ENCODE peak calls at places on chromosomes 13 and 19, in four cellular contexts. One of them, this sample, is unnamed.

GRCh38 chr13:23271331-23271730 is 90.6 kb downstream of the SGCG start:
- DNase-seq in heart left ventricle: no peak
- DNase-seq in AG09319: no peak
- DNase-seq in HFF-Myc: no peak
- DNase-seq in this sample: no peak

GRCh38 chr19:6086081-6086858 is 24.0 kb downstream of the RFX2 start:
- DNase-seq in heart left ventricle: no peak
- DNase-seq in AG09319: no peak
- DNase-seq in HFF-Myc: no peak
- DNase-seq in this sample: no peak

GRCh38 chr19:29255006-29255405 is 42.1 kb upstream of the UQCRFS1 start:
- DNase-seq in heart left ventricle: no peak
- DNase-seq in AG09319: no peak
- DNase-seq in HFF-Myc: no peak
- DNase-seq in this sample: no peak

GRCh38 chr19:15790096-15790495 is 2.6 kb downstream of the OR10H5 start:
- DNase-seq in heart left ventricle: no peak
- DNase-seq in AG09319: no peak
- DNase-seq in HFF-Myc: no peak
- DNase-seq in this sample: no peak

GRCh38 chr13:26529441-26529840 is 28.0 kb upstream of the WASF3 start:
- DNase-seq in heart left ventricle: peak
- DNase-seq in AG09319: peak
- DNase-seq in HFF-Myc: peak
- DNase-seq in this sample: peak

GRCh38 chr13:33186851-33187250 is 98.7 kb downstream of the STARD13 start:
- DNase-seq in heart left ventricle: no peak
- DNase-seq in AG09319: no peak
- DNase-seq in HFF-Myc: no peak
- DNase-seq in this sample: no peak

GRCh38 chr19:29503785-29504184 is 22.0 kb upstream of the VSTM2B start:
- DNase-seq in heart left ventricle: no peak
- DNase-seq in AG09319: no peak
- DNase-seq in HFF-Myc: no peak
- DNase-seq in this sample: no peak

GRCh38 chr13:20399515-20399914 is 126.1 kb downstream of the CRYL1 start:
- DNase-seq in heart left ventricle: no peak
- DNase-seq in AG09319: no peak
- DNase-seq in HFF-Myc: no peak
- DNase-seq in this sample: no peak

GRCh38 chr13:29524176-29524575 is 71.3 kb downstream of the SLC7A1 start:
- DNase-seq in heart left ventricle: peak
- DNase-seq in AG09319: no peak
- DNase-seq in HFF-Myc: no peak
- DNase-seq in this sample: no peak

GRCh38 chr13:96772426-96772825 is 221.8 kb downstream of the OXGR1 start:
- DNase-seq in heart left ventricle: no peak
- DNase-seq in AG09319: no peak
- DNase-seq in HFF-Myc: no peak
- DNase-seq in this sample: no peak

DNA sequence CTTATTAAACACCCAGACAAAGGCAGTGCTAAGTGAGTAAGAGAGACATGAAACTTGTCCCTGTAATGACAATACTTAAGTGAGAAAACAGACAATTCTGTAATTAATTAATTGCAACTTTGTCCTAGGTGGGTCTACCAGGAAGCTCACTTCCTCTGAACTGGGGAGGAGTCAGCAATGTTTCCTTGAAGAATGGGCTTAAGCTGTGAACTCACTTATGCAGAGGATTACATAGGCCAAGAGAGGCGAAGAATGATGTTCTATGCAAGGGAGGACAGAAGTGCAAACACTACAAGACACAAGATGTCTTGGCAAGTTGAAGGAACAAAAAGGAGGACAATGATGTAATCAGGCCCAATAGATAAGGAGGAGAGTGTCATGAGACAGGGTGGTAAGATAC is 275.9 kb downstream of the LHFPL6 start:
- DNase-seq in heart left ventricle: no peak
- DNase-seq in AG09319: no peak
- DNase-seq in HFF-Myc: no peak
- DNase-seq in this sample: no peak
- TF ChIP-seq CTCF in heart left ventricle: no peak
- TF ChIP-seq CTCF in AG09319: no peak
- TF ChIP-seq CTCF in HFF-Myc: no peak
- TF ChIP-seq CTCF in this sample: no peak

GRCh38 chr19:46714523-46715106 is 2.3 kb downstream of the PRKD2 start:
- DNase-seq in heart left ventricle: no peak
- DNase-seq in AG09319: no peak
- DNase-seq in HFF-Myc: no peak
- DNase-seq in this sample: no peak

GRCh38 chr19:46716672-46717033 is 261 bp downstream of the PRKD2 start:
- DNase-seq in heart left ventricle: no peak
- DNase-seq in AG09319: no peak
- DNase-seq in HFF-Myc: no peak
- DNase-seq in this sample: no peak

GRCh38 chr19:46715620-46716012 is 1.3 kb downstream of the PRKD2 start:
- DNase-seq in heart left ventricle: no peak
- DNase-seq in AG09319: no peak
- DNase-seq in HFF-Myc: no peak
- DNase-seq in this sample: no peak

GRCh38 chr19:46717034-46717715 is at the start of gene PRKD2:
- DNase-seq in heart left ventricle: peak
- DNase-seq in AG09319: peak
- DNase-seq in HFF-Myc: no peak
- DNase-seq in this sample: peak

DNA sequence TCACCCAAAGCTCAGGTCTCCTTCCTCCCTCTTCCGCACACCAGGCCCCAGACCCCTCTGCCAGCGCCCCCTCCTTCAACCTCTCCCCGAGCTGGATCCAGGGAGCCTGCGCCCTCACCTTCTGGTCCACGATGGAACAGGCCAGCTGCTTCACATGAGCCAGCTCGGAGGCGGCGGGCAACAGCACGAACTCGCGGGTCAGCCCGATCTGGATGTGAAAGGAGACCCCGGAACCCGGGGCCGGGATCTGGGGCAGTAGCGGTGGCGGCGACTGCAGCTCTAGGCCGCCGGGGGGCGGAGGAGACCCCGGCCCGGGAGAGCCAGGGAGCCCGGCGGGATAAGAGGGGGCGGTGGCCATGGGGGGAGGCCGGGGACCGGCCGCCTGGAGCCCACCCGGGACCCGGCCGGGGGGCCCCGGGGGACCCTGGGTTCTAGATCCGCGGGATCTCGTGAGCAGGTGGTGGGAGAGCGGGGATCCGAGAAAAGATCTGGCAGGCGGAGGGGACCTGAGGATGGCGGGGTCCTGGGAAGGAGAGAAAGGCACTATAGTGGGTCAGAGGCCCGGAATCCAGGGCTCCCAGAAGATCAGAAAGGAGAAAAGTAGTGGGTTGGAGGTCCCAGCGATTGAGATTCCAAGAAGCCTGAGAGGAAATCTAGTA is 772 bp downstream of the PRKD2 start:
- DNase-seq in heart left ventricle: peak
- DNase-seq in AG09319: no peak
- DNase-seq in HFF-Myc: no peak
- DNase-seq in this sample: peak
- TF ChIP-seq CTCF in heart left ventricle: no peak
- TF ChIP-seq CTCF in AG09319: no peak
- TF ChIP-seq CTCF in HFF-Myc: no peak
- TF ChIP-seq CTCF in this sample: no peak

GRCh38 chr19:39412867-39413268 is 399 bp downstream of the PLEKHG2 start:
- DNase-seq in heart left ventricle: no peak
- DNase-seq in AG09319: no peak
- DNase-seq in HFF-Myc: no peak
- DNase-seq in this sample: no peak

GRCh38 chr19:39415111-39416046 is 2.9 kb downstream of the PLEKHG2 start:
- DNase-seq in heart left ventricle: no peak
- DNase-seq in AG09319: no peak
- DNase-seq in HFF-Myc: no peak
- DNase-seq in this sample: no peak

GRCh38 chr19:39412100-39412866 is at the start of gene PLEKHG2:
- DNase-seq in heart left ventricle: peak
- DNase-seq in AG09319: peak
- DNase-seq in HFF-Myc: peak
- DNase-seq in this sample: peak

GRCh38 chr19:39413269-39413902 is 917 bp downstream of the PLEKHG2 start:
- DNase-seq in heart left ventricle: peak
- DNase-seq in AG09319: no peak
- DNase-seq in HFF-Myc: no peak
- DNase-seq in this sample: peak

DNA sequence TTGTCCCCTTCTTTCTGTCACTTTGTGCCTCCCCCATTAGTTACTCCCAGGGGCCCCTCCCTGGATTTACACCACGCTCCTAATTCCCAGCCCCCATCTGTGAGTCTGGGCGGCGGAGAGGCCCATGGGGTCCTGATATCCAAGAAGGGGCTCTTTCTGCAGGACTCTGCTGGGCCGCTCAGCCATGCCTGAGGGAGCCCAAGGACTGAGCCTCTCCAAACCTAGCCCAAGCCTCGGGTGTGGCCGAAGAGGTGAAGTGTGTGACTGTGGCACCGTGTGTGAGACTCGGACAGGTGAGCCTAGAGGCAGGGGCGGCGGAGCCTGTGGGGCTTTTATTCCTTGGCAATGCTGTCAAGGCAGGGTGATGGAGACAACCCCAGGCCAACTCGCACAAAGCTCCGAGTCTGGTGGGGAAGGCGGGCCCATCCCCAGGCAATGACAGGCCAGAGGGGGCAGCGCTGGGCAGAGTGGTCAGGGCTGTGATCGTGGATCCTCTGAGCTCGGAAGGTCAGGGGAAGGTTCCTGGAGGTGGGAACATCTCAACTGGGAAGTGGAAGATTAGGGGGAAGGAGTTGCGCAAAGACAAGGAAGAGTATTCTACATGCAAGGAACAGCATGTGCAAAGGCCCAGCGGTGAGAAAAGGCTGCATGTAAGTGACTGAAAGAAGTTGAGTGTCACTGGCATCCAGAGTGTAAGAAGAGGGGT is 1.6 kb downstream of the PLEKHG2 start:
- DNase-seq in heart left ventricle: no peak
- DNase-seq in AG09319: no peak
- DNase-seq in HFF-Myc: no peak
- DNase-seq in this sample: peak
- TF ChIP-seq CTCF in heart left ventricle: peak
- TF ChIP-seq CTCF in AG09319: peak
- TF ChIP-seq CTCF in HFF-Myc: peak
- TF ChIP-seq CTCF in this sample: no peak

DNA sequence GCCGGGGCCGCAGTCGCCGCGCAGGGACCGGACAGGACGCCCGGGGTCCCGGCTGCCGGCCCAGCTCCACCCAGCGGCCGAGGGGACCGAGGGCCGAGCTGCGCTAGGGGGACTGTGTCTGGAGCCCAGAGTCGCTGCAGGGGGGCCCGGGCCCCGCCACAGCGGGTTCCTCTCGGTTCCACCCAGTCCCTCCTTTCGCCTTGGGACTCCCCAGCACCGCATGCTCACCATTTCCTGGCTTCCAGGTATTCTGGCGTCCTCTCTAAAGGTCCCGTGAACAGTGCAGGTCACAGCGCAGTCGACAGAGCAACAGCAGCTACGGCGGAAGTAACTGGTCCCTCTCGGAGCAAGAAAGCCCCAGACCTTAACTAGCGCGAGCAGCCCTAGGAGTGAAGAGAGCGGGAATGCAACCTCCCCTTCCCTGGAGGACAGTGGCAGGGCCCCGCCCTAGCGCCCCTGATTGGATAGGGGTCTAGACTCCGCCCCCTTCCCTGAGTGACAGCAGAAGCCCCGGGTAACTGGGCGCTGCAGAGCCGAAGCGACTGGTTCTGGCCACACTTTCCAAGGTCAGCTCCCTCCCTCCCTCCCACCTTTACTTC is at the start of gene ZNF878:
- DNase-seq in heart left ventricle: peak
- DNase-seq in AG09319: peak
- DNase-seq in HFF-Myc: peak
- DNase-seq in this sample: peak
- TF ChIP-seq CTCF in heart left ventricle: peak
- TF ChIP-seq CTCF in AG09319: peak
- TF ChIP-seq CTCF in HFF-Myc: no peak
- TF ChIP-seq CTCF in this sample: no peak

DNA sequence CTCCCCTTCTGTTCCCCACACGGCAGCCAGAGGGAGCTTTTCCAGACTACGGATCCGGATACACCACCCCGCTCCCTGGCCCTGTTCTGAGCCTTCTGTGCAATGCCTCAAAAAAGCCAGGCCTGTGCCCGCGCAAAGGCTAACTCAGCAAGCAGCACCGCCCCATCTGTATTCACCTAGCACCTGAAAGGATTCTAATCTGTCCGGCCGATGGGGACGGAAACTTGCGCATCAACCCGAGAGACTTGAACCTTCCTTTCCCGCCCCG is 589 bp downstream of the ZBTB45 start:
- DNase-seq in heart left ventricle: peak
- DNase-seq in AG09319: peak
- DNase-seq in HFF-Myc: peak
- DNase-seq in this sample: peak
- TF ChIP-seq CTCF in heart left ventricle: no peak
- TF ChIP-seq CTCF in AG09319: peak
- TF ChIP-seq CTCF in HFF-Myc: peak
- TF ChIP-seq CTCF in this sample: no peak

DNA sequence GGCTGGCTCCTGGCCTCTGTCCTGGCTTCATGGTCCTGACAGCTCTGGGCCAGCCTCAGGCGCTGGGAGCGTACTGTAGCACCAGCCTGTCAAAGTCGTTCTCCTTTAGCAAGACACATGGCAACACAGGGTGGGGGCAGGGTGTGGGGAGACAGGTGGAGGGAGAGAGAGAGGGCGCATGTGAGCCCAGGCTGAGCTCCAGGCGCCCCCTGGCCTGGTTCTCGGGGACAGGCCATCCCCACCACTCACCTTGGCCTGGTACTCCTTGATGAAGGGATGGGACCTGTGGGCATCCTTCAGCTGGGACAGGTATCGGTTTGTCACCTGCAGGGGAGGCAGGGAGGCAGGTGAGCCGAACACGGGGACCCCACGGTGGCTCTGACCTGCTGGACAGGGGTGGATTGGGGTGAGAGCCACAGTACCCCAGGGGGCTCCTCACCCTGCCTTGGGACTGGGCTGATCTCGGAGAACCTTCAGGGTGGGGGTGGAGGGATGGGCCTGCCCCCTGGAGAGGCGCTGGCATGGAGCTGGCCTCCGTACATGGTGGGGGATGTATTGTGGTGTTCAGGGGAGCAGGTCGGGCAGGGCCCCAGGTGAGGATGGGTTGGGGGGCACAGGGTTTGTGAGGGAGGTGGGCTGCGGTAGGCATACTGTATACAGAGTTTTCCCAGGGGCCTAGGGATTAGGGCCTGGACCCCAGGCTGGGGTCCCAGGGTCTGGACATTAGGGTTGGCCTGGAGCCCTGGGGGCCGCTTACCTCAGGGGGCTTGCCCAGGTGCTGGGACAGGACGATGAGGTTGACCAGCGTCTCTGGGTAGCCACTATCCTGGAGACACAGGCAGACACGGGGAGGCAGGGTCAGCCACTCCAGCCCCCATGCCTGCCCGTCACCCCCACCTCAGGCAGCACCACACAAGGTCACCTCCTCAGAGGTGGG is 3.9 kb upstream of the CERS1 start:
- DNase-seq in heart left ventricle: no peak
- DNase-seq in AG09319: no peak
- DNase-seq in HFF-Myc: no peak
- DNase-seq in this sample: no peak
- TF ChIP-seq CTCF in heart left ventricle: no peak
- TF ChIP-seq CTCF in AG09319: no peak
- TF ChIP-seq CTCF in HFF-Myc: no peak
- TF ChIP-seq CTCF in this sample: no peak